ENCODE peak calls at places on chromosomes 2 and 18, in six cellular contexts. One of them, this sample, is unnamed.

GRCh38 chr2:20781656-20782265 is 41.1 kb downstream of the LDAH start:
- DNase-seq in thoracic aorta: no peak
- DNase-seq in WERI-Rb-1: peak
- DNase-seq in cardiac muscle cell: peak
- DNase-seq in HL-60: peak
- DNase-seq in cardiac fibroblast: peak
- DNase-seq in this sample: peak

GRCh38 chr2:219362524-219363164 is 25.1 kb downstream of the DNPEP start:
- DNase-seq in thoracic aorta: no peak
- DNase-seq in WERI-Rb-1: no peak
- DNase-seq in cardiac muscle cell: peak
- DNase-seq in HL-60: peak
- DNase-seq in cardiac fibroblast: peak
- DNase-seq in this sample: peak

GRCh38 chr18:50662177-50662576 is 102.3 kb downstream of the MAPK4 start:
- DNase-seq in thoracic aorta: no peak
- DNase-seq in WERI-Rb-1: peak
- DNase-seq in cardiac muscle cell: no peak
- DNase-seq in HL-60: peak
- DNase-seq in cardiac fibroblast: peak
- DNase-seq in this sample: peak

GRCh38 chr2:203451011-203451410 is 84.1 kb downstream of the RAPH1 start:
- DNase-seq in thoracic aorta: no peak
- DNase-seq in WERI-Rb-1: no peak
- DNase-seq in cardiac muscle cell: no peak
- DNase-seq in HL-60: no peak
- DNase-seq in cardiac fibroblast: peak
- DNase-seq in this sample: peak

GRCh38 chr2:216932113-216932512 is 72.2 kb upstream of the TNP1 start:
- DNase-seq in thoracic aorta: no peak
- DNase-seq in WERI-Rb-1: no peak
- DNase-seq in cardiac muscle cell: no peak
- DNase-seq in HL-60: no peak
- DNase-seq in cardiac fibroblast: no peak
- DNase-seq in this sample: no peak

GRCh38 chr2:196586511-196586991 is 53.0 kb upstream of the CCDC150 start:
- DNase-seq in thoracic aorta: no peak
- DNase-seq in WERI-Rb-1: no peak
- DNase-seq in cardiac muscle cell: peak
- DNase-seq in HL-60: no peak
- DNase-seq in cardiac fibroblast: peak
- DNase-seq in this sample: peak

GRCh38 chr2:136117909-136118818 is at the start of gene CXCR4:
- DNase-seq in thoracic aorta: no peak
- DNase-seq in WERI-Rb-1: peak
- DNase-seq in cardiac muscle cell: peak
- DNase-seq in HL-60: peak
- DNase-seq in cardiac fibroblast: peak
- DNase-seq in this sample: peak

GRCh38 chr2:70132244-70133126 is 45.2 kb downstream of the PCBP1 start:
- DNase-seq in thoracic aorta: no peak
- DNase-seq in WERI-Rb-1: no peak
- DNase-seq in cardiac muscle cell: peak
- DNase-seq in HL-60: no peak
- DNase-seq in cardiac fibroblast: peak
- DNase-seq in this sample: peak

GRCh38 chr18:38367473-38367872 is 801.9 kb upstream of the CELF4 start:
- DNase-seq in thoracic aorta: no peak
- DNase-seq in WERI-Rb-1: no peak
- DNase-seq in cardiac muscle cell: no peak
- DNase-seq in HL-60: no peak
- DNase-seq in cardiac fibroblast: no peak
- DNase-seq in this sample: no peak

GRCh38 chr2:178361588-178361987 is 89.4 kb downstream of the PRKRA start:
- DNase-seq in thoracic aorta: no peak
- DNase-seq in WERI-Rb-1: peak
- DNase-seq in cardiac muscle cell: no peak
- DNase-seq in HL-60: no peak
- DNase-seq in cardiac fibroblast: no peak
- DNase-seq in this sample: no peak

GRCh38 chr2:177397501-177398289 is 5.1 kb downstream of the AGPS start:
- DNase-seq in thoracic aorta: no peak
- DNase-seq in WERI-Rb-1: no peak
- DNase-seq in cardiac muscle cell: peak
- DNase-seq in HL-60: no peak
- DNase-seq in cardiac fibroblast: peak
- DNase-seq in this sample: peak

GRCh38 chr18:31371970-31372369 is 4.6 kb upstream of the DSG4 start:
- DNase-seq in thoracic aorta: no peak
- DNase-seq in WERI-Rb-1: no peak
- DNase-seq in cardiac muscle cell: no peak
- DNase-seq in HL-60: no peak
- DNase-seq in cardiac fibroblast: no peak
- DNase-seq in this sample: no peak

GRCh38 chr2:39158351-39158750 is 37.5 kb upstream of the SOS1 start:
- DNase-seq in thoracic aorta: no peak
- DNase-seq in WERI-Rb-1: no peak
- DNase-seq in cardiac muscle cell: peak
- DNase-seq in HL-60: no peak
- DNase-seq in cardiac fibroblast: peak
- DNase-seq in this sample: no peak

GRCh38 chr2:45812039-45812500 is 160.6 kb downstream of the PRKCE start:
- DNase-seq in thoracic aorta: no peak
- DNase-seq in WERI-Rb-1: no peak
- DNase-seq in cardiac muscle cell: peak
- DNase-seq in HL-60: no peak
- DNase-seq in cardiac fibroblast: peak
- DNase-seq in this sample: peak

GRCh38 chr18:56316727-56317126 is 321.7 kb downstream of the TXNL1 start:
- DNase-seq in thoracic aorta: no peak
- DNase-seq in WERI-Rb-1: no peak
- DNase-seq in cardiac muscle cell: no peak
- DNase-seq in HL-60: no peak
- DNase-seq in cardiac fibroblast: no peak
- DNase-seq in this sample: no peak

GRCh38 chr18:58218111-58218510 is 174.1 kb downstream of the NEDD4L start:
- DNase-seq in thoracic aorta: no peak
- DNase-seq in WERI-Rb-1: no peak
- DNase-seq in cardiac muscle cell: peak
- DNase-seq in HL-60: no peak
- DNase-seq in cardiac fibroblast: peak
- DNase-seq in this sample: peak

GRCh38 chr2:47512581-47513083 is 109.7 kb downstream of the MSH2 start:
- DNase-seq in thoracic aorta: no peak
- DNase-seq in WERI-Rb-1: no peak
- DNase-seq in cardiac muscle cell: peak
- DNase-seq in HL-60: peak
- DNase-seq in cardiac fibroblast: peak
- DNase-seq in this sample: no peak

GRCh38 chr2:191115801-191116200 is 35.0 kb downstream of the STAT4 start:
- DNase-seq in thoracic aorta: no peak
- DNase-seq in WERI-Rb-1: no peak
- DNase-seq in cardiac muscle cell: peak
- DNase-seq in HL-60: no peak
- DNase-seq in cardiac fibroblast: peak
- DNase-seq in this sample: no peak

GRCh38 chr18:47150029-47150823 is at the start of gene HDHD2:
- DNase-seq in thoracic aorta: peak
- DNase-seq in WERI-Rb-1: peak
- DNase-seq in cardiac muscle cell: peak
- DNase-seq in HL-60: peak
- DNase-seq in cardiac fibroblast: peak
- DNase-seq in this sample: peak
- TF ChIP-seq CTCF in thoracic aorta: no peak
- TF ChIP-seq CTCF in WERI-Rb-1: peak
- TF ChIP-seq CTCF in cardiac muscle cell: no peak
- TF ChIP-seq CTCF in HL-60: no peak
- TF ChIP-seq CTCF in cardiac fibroblast: peak
- TF ChIP-seq CTCF in this sample: no peak

DNA sequence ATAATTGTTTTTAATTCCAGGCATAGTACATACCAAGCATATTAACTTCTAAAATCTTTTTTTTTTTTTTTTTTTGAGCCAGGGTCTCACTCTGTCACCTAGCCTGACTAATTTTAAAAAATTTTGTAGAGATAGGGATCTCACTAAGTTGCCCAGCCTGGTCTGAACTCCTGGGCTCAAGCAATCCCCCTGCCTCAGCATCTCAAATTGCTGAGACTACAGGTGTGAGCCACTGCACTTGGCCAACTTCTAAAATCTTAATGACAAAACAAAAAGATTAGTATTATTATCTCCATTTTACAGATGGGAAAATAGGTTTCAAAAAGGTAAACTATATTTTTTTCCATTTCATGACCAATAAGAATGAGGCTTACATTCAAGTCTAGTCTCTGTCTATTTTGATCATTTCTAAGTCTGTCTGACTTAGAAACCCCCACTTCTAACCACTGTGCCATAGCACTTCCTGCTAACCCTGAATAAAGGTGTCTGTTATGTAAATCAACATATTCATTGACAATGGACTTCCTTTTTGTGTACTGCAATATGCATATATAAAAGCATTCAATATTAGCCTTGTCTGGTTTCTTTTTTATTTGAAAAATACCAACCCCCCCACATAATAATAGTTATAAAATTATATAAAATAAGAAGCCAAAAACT is 28.7 kb upstream of the ZEB2 start:
- DNase-seq in thoracic aorta: no peak
- DNase-seq in WERI-Rb-1: no peak
- DNase-seq in cardiac muscle cell: no peak
- DNase-seq in HL-60: peak
- DNase-seq in cardiac fibroblast: no peak
- DNase-seq in this sample: no peak
- H3K4me3 ChIP-seq in thoracic aorta: no peak
- H3K4me3 ChIP-seq in WERI-Rb-1: no peak
- H3K4me3 ChIP-seq in cardiac muscle cell: no peak
- H3K4me3 ChIP-seq in HL-60: no peak
- H3K4me3 ChIP-seq in cardiac fibroblast: no peak
- H3K4me3 ChIP-seq in this sample: no peak

DNA sequence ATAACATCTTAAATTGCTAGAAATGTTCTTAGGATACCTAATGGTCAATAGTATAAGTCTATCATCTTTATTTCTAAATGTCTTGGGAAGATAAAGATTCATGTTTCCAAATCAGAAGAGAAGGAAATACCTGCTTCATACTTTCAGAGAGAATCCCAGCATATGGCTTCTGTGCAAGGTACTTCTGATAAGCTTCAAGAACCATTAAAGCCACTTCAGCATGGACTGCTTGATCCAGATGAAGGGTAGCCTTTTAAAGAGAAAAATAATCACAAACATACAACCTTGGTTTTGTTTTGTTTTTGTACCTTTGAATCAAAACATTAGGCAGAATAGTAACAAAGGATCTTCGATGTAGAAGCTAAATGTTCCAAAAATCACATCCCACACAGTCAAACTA is 44.0 kb downstream of the EPG5 start:
- DNase-seq in thoracic aorta: no peak
- DNase-seq in WERI-Rb-1: no peak
- DNase-seq in cardiac muscle cell: no peak
- DNase-seq in HL-60: no peak
- DNase-seq in cardiac fibroblast: no peak
- DNase-seq in this sample: no peak
- TF ChIP-seq CTCF in thoracic aorta: no peak
- TF ChIP-seq CTCF in WERI-Rb-1: no peak
- TF ChIP-seq CTCF in cardiac muscle cell: no peak
- TF ChIP-seq CTCF in HL-60: no peak
- TF ChIP-seq CTCF in cardiac fibroblast: no peak
- TF ChIP-seq CTCF in this sample: no peak

GRCh38 chr2:88832256-88832991 is 141.0 kb downstream of the RPIA start:
- DNase-seq in thoracic aorta: no peak
- DNase-seq in WERI-Rb-1: no peak
- DNase-seq in cardiac muscle cell: no peak
- DNase-seq in HL-60: no peak
- DNase-seq in cardiac fibroblast: no peak
- DNase-seq in this sample: no peak

GRCh38 chr2:88834376-88834775 is 142.9 kb downstream of the RPIA start:
- DNase-seq in thoracic aorta: no peak
- DNase-seq in WERI-Rb-1: no peak
- DNase-seq in cardiac muscle cell: no peak
- DNase-seq in HL-60: no peak
- DNase-seq in cardiac fibroblast: no peak
- DNase-seq in this sample: no peak

GRCh38 chr2:88831792-88832248 is 140.3 kb downstream of the RPIA start:
- DNase-seq in thoracic aorta: no peak
- DNase-seq in WERI-Rb-1: peak
- DNase-seq in cardiac muscle cell: peak
- DNase-seq in HL-60: peak
- DNase-seq in cardiac fibroblast: peak
- DNase-seq in this sample: peak

GRCh38 chr2:88831071-88831791 is 139.8 kb downstream of the RPIA start:
- DNase-seq in thoracic aorta: no peak
- DNase-seq in WERI-Rb-1: no peak
- DNase-seq in cardiac muscle cell: no peak
- DNase-seq in HL-60: no peak
- DNase-seq in cardiac fibroblast: peak
- DNase-seq in this sample: no peak

GRCh38 chr2:88832992-88833389 is 141.5 kb downstream of the RPIA start:
- DNase-seq in thoracic aorta: no peak
- DNase-seq in WERI-Rb-1: no peak
- DNase-seq in cardiac muscle cell: no peak
- DNase-seq in HL-60: no peak
- DNase-seq in cardiac fibroblast: no peak
- DNase-seq in this sample: no peak
- H3K4me3 ChIP-seq in thoracic aorta: no peak
- H3K4me3 ChIP-seq in WERI-Rb-1: no peak
- H3K4me3 ChIP-seq in cardiac muscle cell: no peak
- H3K4me3 ChIP-seq in HL-60: no peak
- H3K4me3 ChIP-seq in cardiac fibroblast: no peak
- H3K4me3 ChIP-seq in this sample: no peak